ENCODE peak calls at places on chromosome 13, in four cellular contexts. W is NCI-H1105 treated with DMSO at 0.1 percent for 48 hours; F is myocyte; C is activated CD4-positive, alpha-beta T cell treated with anti-CD3 and anti-CD28 coated beads for 48 hours. I is an unnamed sample.

GRCh38 chr13:110405597-110406450 is 98.7 kb downstream of the COL4A2 start:
- DNase-seq in W (no peak), F (peak), C (no peak), I (no peak)

GRCh38 chr13:40472427-40473220 is 193.8 kb downstream of the FOXO1 start:
- DNase-seq in W (no peak), F (no peak), C (no peak), I (no peak)

GRCh38 chr13:83184819-83185218 is 697.5 kb downstream of the SLITRK1 start:
- DNase-seq in W (no peak), F (no peak), C (no peak), I (no peak)

GRCh38 chr13:48859168-48860105 is 116.3 kb upstream of the FNDC3A start:
- DNase-seq in W (no peak), F (no peak), C (no peak), I (no peak)

GRCh38 chr13:31045621-31046081 is 113.2 kb downstream of the TEX26 start:
- DNase-seq in W (no peak), F (peak), C (peak), I (peak)

GRCh38 chr13:101751488-101751887 is 299.0 kb downstream of the ITGBL1 start:
- DNase-seq in W (peak), F (no peak), C (no peak), I (peak)

GRCh38 chr13:98346904-98347636 is 170.0 kb upstream of the RNF113B start:
- DNase-seq in W (no peak), F (no peak), C (no peak), I (no peak)

GRCh38 chr13:27920677-27921420 is 1.0 kb downstream of the PDX1 start:
- DNase-seq in W (peak), F (no peak), C (no peak), I (no peak)

GRCh38 chr13:89846890-89847585 is 1500.4 kb upstream of the MIR17HG start:
- DNase-seq in W (no peak), F (no peak), C (no peak), I (no peak)

GRCh38 chr13:21949818-21950429 is 279.1 kb downstream of the FGF9 start:
- DNase-seq in W (peak), F (no peak), C (no peak), I (no peak)

GRCh38 chr13:42392706-42393572 is 121.0 kb downstream of the AKAP11 start:
- DNase-seq in W (no peak), F (peak), C (peak), I (no peak)

GRCh38 chr13:110923777-110924638 is 9.1 kb upstream of the ANKRD10 start:
- DNase-seq in W (no peak), F (peak), C (no peak), I (no peak)

GRCh38 chr13:28716511-28716910 is 2.3 kb downstream of the SLC46A3 start:
- DNase-seq in W (no peak), F (no peak), C (no peak), I (no peak)

GRCh38 chr13:31742102-31742695 is 2.9 kb downstream of the RXFP2 start:
- DNase-seq in W (peak), F (peak), C (peak), I (peak)

GRCh38 chr13:113491982-113492381 is 1.5 kb upstream of the DCUN1D2 start:
- DNase-seq in W (no peak), F (no peak), C (no peak), I (no peak)

GRCh38 chr13:114099918-114100445 is 32.4 kb downstream of the RASA3 start:
- DNase-seq in W (peak), F (no peak), C (no peak), I (no peak)

GRCh38 chr13:100818706-100819105 is 144.1 kb upstream of the TMTC4 start:
- DNase-seq in W (no peak), F (no peak), C (no peak), I (no peak)

GRCh38 chr13:51559916-51560315 is 24.3 kb upstream of the WDFY2 start:
- DNase-seq in W (no peak), F (no peak), C (no peak), I (no peak)

GRCh38 chr13:50731400-50731799 is 112.1 kb downstream of the DLEU7 start:
- DNase-seq in W (peak), F (peak), C (no peak), I (peak)

GRCh38 chr13:42137856-42138537 is 89.5 kb downstream of the DGKH start:
- DNase-seq in W (no peak), F (peak), C (no peak), I (no peak)

GRCh38 chr13:86932935-86933334 is 738.2 kb upstream of the SLITRK5 start:
- DNase-seq in W (no peak), F (no peak), C (no peak), I (no peak)

GRCh38 chr13:82815791-82816190 is 1066.5 kb downstream of the SLITRK1 start:
- DNase-seq in W (no peak), F (no peak), C (no peak), I (no peak)

GRCh38 chr13:112692104-112692503 is 2.3 kb downstream of the ATP11A start:
- DNase-seq in W (no peak), F (no peak), C (no peak), I (no peak)

GRCh38 chr13:48156466-48156865 is 61.6 kb upstream of the MED4 start:
- DNase-seq in W (no peak), F (no peak), C (peak), I (peak)

GRCh38 chr13:72204291-72204690 is 337.3 kb upstream of the DACH1 start:
- DNase-seq in W (no peak), F (peak), C (no peak), I (no peak)

GRCh38 chr13:95115525-95115924 is 185.7 kb downstream of the ABCC4 start:
- DNase-seq in W (no peak), F (no peak), C (no peak), I (no peak)

GRCh38 chr13:23579886-23580706 is 9.9 kb downstream of the TNFRSF19 start:
- DNase-seq in W (no peak), F (no peak), C (no peak), I (no peak)

GRCh38 chr13:50365300-50365682 is 350.0 kb downstream of the KCNRG start:
- DNase-seq in W (no peak), F (no peak), C (peak), I (no peak)

GRCh38 chr13:52980695-52981094 is 47.9 kb upstream of the OLFM4 start:
- DNase-seq in W (no peak), F (no peak), C (no peak), I (no peak)

GRCh38 chr13:92900455-92900854 is 326.2 kb upstream of the GPC6 start:
- DNase-seq in W (no peak), F (peak), C (no peak), I (no peak)

GRCh38 chr13:111219306-111219705 is 101.1 kb upstream of the TEX29 start:
- DNase-seq in W (no peak), F (peak), C (no peak), I (no peak)

GRCh38 chr13:99923877-99924582 is 47.5 kb downstream of the ZIC5 start:
- DNase-seq in W (no peak), F (no peak), C (no peak), I (no peak)

GRCh38 chr13:20851844-20852402 is 50.6 kb downstream of the XPO4 start:
- DNase-seq in W (no peak), F (no peak), C (no peak), I (no peak)

GRCh38 chr13:45681101-45681500 is 21.0 kb upstream of the CBY2 start:
- DNase-seq in W (no peak), F (peak), C (no peak), I (no peak)

GRCh38 chr13:32639502-32640105 is 53.4 kb downstream of the PDS5B start:
- DNase-seq in W (peak), F (peak), C (peak), I (peak)

GRCh38 chr13:94829801-94830200 is 117.5 kb upstream of the SOX21 start:
- DNase-seq in W (no peak), F (no peak), C (no peak), I (no peak)